ENCODE peak calls at places on chromosome 10, in four cellular contexts. W, D, J and A are unnamed samples.

GRCh38 chr10:99872367-99873162 is 90.1 kb downstream of the ABCC2 start:
- DNase-seq in W (no peak), D (no peak), J (no peak), A (no peak)

GRCh38 chr10:20041931-20042330 is 225.7 kb downstream of the PLXDC2 start:
- DNase-seq in W (no peak), D (no peak), J (no peak), A (no peak)

GRCh38 chr10:5581670-5582566 is 57.2 kb downstream of the CALML3 start:
- DNase-seq in W (no peak), D (no peak), J (no peak), A (no peak)

GRCh38 chr10:113000876-113001598 is 51.0 kb downstream of the TCF7L2 start:
- DNase-seq in W (no peak), D (no peak), J (no peak), A (no peak)

GRCh38 chr10:86698207-86698940 is 30.1 kb downstream of the LDB3 start:
- DNase-seq in W (no peak), D (no peak), J (no peak), A (no peak)

GRCh38 chr10:122352817-122353525 is 21.5 kb upstream of the PLEKHA1 start:
- DNase-seq in W (no peak), D (no peak), J (no peak), A (no peak)

GRCh38 chr10:127496045-127496444 is 53.1 kb upstream of the NPS start:
- DNase-seq in W (no peak), D (no peak), J (no peak), A (no peak)

GRCh38 chr10:49187950-49188761 is at the start of gene TMEM273:
- DNase-seq in W (peak), D (peak), J (peak), A (no peak)

GRCh38 chr10:49056356-49056755 is 59.0 kb downstream of the VSTM4 start:
- DNase-seq in W (no peak), D (no peak), J (no peak), A (no peak)

GRCh38 chr10:92309273-92309672 is 18.3 kb downstream of the MARCHF5 start:
- DNase-seq in W (no peak), D (no peak), J (no peak), A (no peak)

GRCh38 chr10:86795353-86795752 is 38.9 kb downstream of the BMPR1A start:
- DNase-seq in W (no peak), D (peak), J (no peak), A (peak)

GRCh38 chr10:124532106-124532641 is 70.6 kb downstream of the LHPP start:
- DNase-seq in W (no peak), D (no peak), J (no peak), A (peak)

GRCh38 chr10:78395162-78395561 is 361.5 kb downstream of the RPS24 start:
- DNase-seq in W (no peak), D (no peak), J (no peak), A (no peak)

GRCh38 chr10:878333-878753 is 53.2 kb downstream of the LARP4B start:
- DNase-seq in W (no peak), D (no peak), J (no peak), A (no peak)

GRCh38 chr10:103714232-103714891 is 141.0 kb downstream of the SH3PXD2A start:
- DNase-seq in W (no peak), D (peak), J (no peak), A (no peak)

GRCh38 chr10:84138478-84139125 is 707 bp upstream of the GHITM start:
- DNase-seq in W (no peak), D (peak), J (peak), A (no peak)

GRCh38 chr10:117960345-117960744 is 86.4 kb downstream of the RAB11FIP2 start:
- DNase-seq in W (no peak), D (no peak), J (no peak), A (no peak)

GRCh38 chr10:108801775-108802516 is 1121.4 kb downstream of the XPNPEP1 start:
- DNase-seq in W (no peak), D (no peak), J (no peak), A (no peak)

DNA sequence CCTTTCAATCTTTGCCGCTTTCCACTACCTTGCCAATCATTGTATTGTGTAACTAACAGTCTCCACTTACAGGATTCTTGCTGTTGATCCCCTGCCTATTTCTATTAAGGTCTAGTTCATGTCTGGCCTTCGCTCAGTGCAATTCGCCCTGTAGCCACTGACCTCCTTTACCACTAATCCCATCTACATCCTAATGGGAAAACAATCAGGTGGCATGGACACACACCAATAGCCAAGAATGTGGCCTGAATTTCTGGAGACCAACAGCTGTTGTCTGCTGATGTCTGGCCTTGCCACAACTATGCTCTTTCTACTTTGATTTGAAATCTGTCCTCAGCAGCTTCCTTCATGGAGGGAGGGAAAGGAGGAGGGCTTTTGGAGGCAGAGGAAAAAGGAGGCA is 546.2 kb downstream of the SORCS3 start:
- DNase-seq in W (no peak), D (peak), J (no peak), A (no peak)
- H3K27ac ChIP-seq in W (no peak), D (no peak), J (no peak), A (no peak)

GRCh38 chr10:62911210-62911963 is 95.2 kb upstream of the EGR2 start:
- DNase-seq in W (no peak), D (peak), J (no peak), A (peak)

GRCh38 chr10:62916157-62916603 is 100.0 kb upstream of the EGR2 start:
- DNase-seq in W (no peak), D (no peak), J (no peak), A (no peak)

GRCh38 chr10:62912086-62912485 is 95.9 kb upstream of the EGR2 start:
- DNase-seq in W (no peak), D (no peak), J (no peak), A (no peak)

GRCh38 chr10:62917475-62918238 is 101.5 kb upstream of the EGR2 start:
- DNase-seq in W (no peak), D (no peak), J (no peak), A (no peak)

DNA sequence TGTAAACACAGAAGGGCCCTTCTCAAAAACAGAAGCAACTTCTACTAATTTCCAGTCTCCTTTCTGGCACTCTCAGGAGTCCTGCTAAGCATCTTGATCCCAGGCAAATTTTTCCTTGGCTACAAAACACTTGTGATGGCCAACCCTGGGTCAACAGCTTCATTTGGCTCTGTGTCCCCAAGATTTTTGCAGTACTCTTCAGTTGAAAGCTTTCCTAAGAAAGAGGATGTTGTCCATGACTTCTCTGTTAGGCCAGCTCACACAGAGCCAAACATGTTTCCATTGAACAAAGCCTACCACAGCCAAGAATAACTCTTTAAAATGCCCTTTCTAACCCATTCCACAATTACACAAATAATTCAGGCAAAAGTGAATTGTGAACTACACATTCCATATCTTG is 99.0 kb upstream of the EGR2 start:
- DNase-seq in W (no peak), D (no peak), J (no peak), A (no peak)
- H3K27ac ChIP-seq in W (no peak), D (no peak), J (no peak), A (no peak)

GRCh38 chr10:132557696-132558515 is 20.3 kb downstream of the INPP5A start:
- DNase-seq in W (no peak), D (peak), J (no peak), A (no peak)
- H3K27ac ChIP-seq in W (no peak), D (no peak), J (no peak), A (no peak)

GRCh38 chr10:74928742-74929191 is 102.4 kb downstream of the KAT6B start:
- DNase-seq in W (no peak), D (no peak), J (no peak), A (no peak)
- H3K27ac ChIP-seq in W (peak), D (no peak), J (no peak), A (no peak)

GRCh38 chr10:3452683-3453388 is 280.3 kb upstream of the PITRM1 start:
- DNase-seq in W (no peak), D (no peak), J (no peak), A (no peak)
- H3K27ac ChIP-seq in W (peak), D (no peak), J (peak), A (no peak)

DNA sequence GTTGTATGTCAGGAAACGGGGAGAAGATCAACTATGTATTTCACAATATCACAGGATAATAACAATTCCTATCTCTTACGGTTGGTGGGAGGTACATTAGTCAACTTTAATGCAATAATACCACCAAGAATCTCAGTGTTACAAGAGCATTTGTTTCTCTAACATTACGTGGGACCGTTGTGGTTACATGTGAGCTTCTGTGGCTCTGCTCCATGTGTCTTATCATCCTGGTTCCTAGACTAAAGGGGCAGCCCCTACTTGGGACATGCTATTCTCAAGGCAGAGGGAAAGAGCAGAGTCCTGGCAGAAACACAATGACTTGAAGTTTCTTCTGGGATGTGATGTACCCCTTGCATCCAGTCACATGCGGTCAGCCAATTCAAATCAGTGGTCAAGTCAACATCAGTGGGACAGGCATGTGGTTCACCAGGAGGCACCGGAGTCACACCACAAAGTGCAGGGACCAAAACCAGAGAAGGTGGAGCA is 2.5 kb upstream of the ZNF22 start:
- DNase-seq in W (no peak), D (no peak), J (peak), A (no peak)
- H3K27ac ChIP-seq in W (peak), D (no peak), J (peak), A (no peak)